ENCODE peak calls at places on chromosomes 6 and 20, in nine cellular contexts. L, P, R, Z, K, G, F, O and X are unnamed samples.

GRCh38 chr20:8018928-8019177 is 708 bp downstream of the TMX4 start:
- DNase-seq in L (no peak), P (no peak), R (no peak), Z (peak; percentile 84), K (no peak), G (no peak), F (no peak), O (no peak), X (no peak)

GRCh38 chr20:63520939-63521601 is 505 bp downstream of the PPDPF start:
- DNase-seq in L (peak; percentile 85), P (peak; percentile 64), R (peak; percentile 90), Z (peak; percentile 38), K (peak; percentile 65), G (no peak), F (no peak), O (peak; percentile 93), X (no peak)

GRCh38 chr6:106973841-106974336 is 640 bp downstream of the CD24 start:
- DNase-seq in L (peak; percentile 34), P (peak; percentile 12), R (peak; percentile 30), Z (peak; percentile 68), K (no peak), G (no peak), F (no peak), O (no peak), X (no peak)

GRCh38 chr6:162026843-162027242 is 700.7 kb downstream of the PRKN start:
- DNase-seq in L (no peak), P (no peak), R (no peak), Z (no peak), K (no peak), G (no peak), F (no peak), O (no peak), X (no peak)

GRCh38 chr20:20407891-20408805 is 40.2 kb downstream of the INSM1 start:
- DNase-seq in L (no peak), P (peak; percentile 32), R (no peak), Z (peak; percentile 52), K (no peak), G (no peak), F (no peak), O (peak; percentile 72), X (no peak)

GRCh38 chr20:63709149-63709527 is 1.3 kb downstream of the ZGPAT start:
- DNase-seq in L (no peak), P (no peak), R (no peak), Z (no peak), K (no peak), G (no peak), F (no peak), O (no peak), X (no peak)

GRCh38 chr20:54223285-54223684 is 15.4 kb downstream of the PFDN4 start:
- DNase-seq in L (no peak), P (no peak), R (no peak), Z (no peak), K (no peak), G (no peak), F (no peak), O (no peak), X (no peak)

GRCh38 chr20:62303327-62304226 is 780 bp downstream of the ADRM1 start:
- DNase-seq in L (peak; percentile 61), P (peak; percentile 36), R (peak; percentile 60), Z (no peak), K (peak; percentile 65), G (no peak), F (no peak), O (no peak), X (no peak)

GRCh38 chr6:131045139-131045538 is 17.9 kb downstream of the EPB41L2 start:
- DNase-seq in L (no peak), P (no peak), R (no peak), Z (no peak), K (no peak), G (no peak), F (no peak), O (no peak), X (no peak)

GRCh38 chr6:32843321-32843978 is 397 bp downstream of the PSMB8 start:
- DNase-seq in L (no peak), P (no peak), R (no peak), Z (no peak), K (no peak), G (no peak), F (no peak), O (no peak), X (no peak)

GRCh38 chr6:137717074-137718073 is 149.7 kb upstream of the TNFAIP3 start:
- DNase-seq in L (peak; percentile 65), P (no peak), R (no peak), Z (no peak), K (no peak), G (no peak), F (no peak), O (no peak), X (no peak)

GRCh38 chr20:18852318-18852717 is 38.7 kb downstream of the SCP2D1 start:
- DNase-seq in L (no peak), P (no peak), R (no peak), Z (no peak), K (no peak), G (no peak), F (no peak), O (no peak), X (no peak)

GRCh38 chr20:16978497-16978896 is 230.3 kb downstream of the OTOR start:
- DNase-seq in L (no peak), P (no peak), R (no peak), Z (no peak), K (no peak), G (no peak), F (no peak), O (no peak), X (no peak)

GRCh38 chr6:119587537-119587936 is 238.0 kb upstream of the MAN1A1 start:
- DNase-seq in L (no peak), P (peak; percentile 18), R (no peak), Z (no peak), K (no peak), G (no peak), F (no peak), O (no peak), X (no peak)

GRCh38 chr6:13614126-13614925 is 809 bp upstream of the NOL7 start:
- DNase-seq in L (no peak), P (peak; percentile 59), R (no peak), Z (peak; percentile 18), K (peak; percentile 63), G (no peak), F (peak; percentile 11), O (no peak), X (no peak)